ENCODE peak calls at places on chromosomes 11 and 22, in ten cellular contexts. One of them, this sample, is unnamed.

GRCh38 chr11:114202011-114202609 is 94.1 kb upstream of the NNMT start:
- DNase-seq in GM12865: no peak
- DNase-seq in OCI-M1: no peak
- DNase-seq in effector memory CD8-positive, alpha-beta T cell: no peak
- DNase-seq in Caki2: no peak
- DNase-seq in fibroblast of lung: no peak
- DNase-seq in SW480: no peak
- DNase-seq in small intestine: no peak
- DNase-seq in sciatic nerve: no peak
- DNase-seq in MM.1S: no peak
- DNase-seq in this sample: no peak

GRCh38 chr11:72522186-72522585 is 87.9 kb upstream of the CLPB start:
- DNase-seq in GM12865: no peak
- DNase-seq in OCI-M1: no peak
- DNase-seq in effector memory CD8-positive, alpha-beta T cell: no peak
- DNase-seq in Caki2: no peak
- DNase-seq in fibroblast of lung: no peak
- DNase-seq in SW480: no peak
- DNase-seq in small intestine: no peak
- DNase-seq in sciatic nerve: no peak
- DNase-seq in MM.1S: no peak
- DNase-seq in this sample: no peak

GRCh38 chr22:42214625-42215415 is 55.6 kb downstream of the TCF20 start:
- DNase-seq in GM12865: no peak
- DNase-seq in OCI-M1: no peak
- DNase-seq in effector memory CD8-positive, alpha-beta T cell: no peak
- DNase-seq in Caki2: no peak
- DNase-seq in fibroblast of lung: no peak
- DNase-seq in SW480: no peak
- DNase-seq in small intestine: no peak
- DNase-seq in sciatic nerve: no peak
- DNase-seq in MM.1S: no peak
- DNase-seq in this sample: no peak

GRCh38 chr11:95767498-95767897 is 22.1 kb downstream of the FAM76B start:
- DNase-seq in GM12865: no peak
- DNase-seq in OCI-M1: no peak
- DNase-seq in effector memory CD8-positive, alpha-beta T cell: no peak
- DNase-seq in Caki2: no peak
- DNase-seq in fibroblast of lung: peak; percentile 19
- DNase-seq in SW480: no peak
- DNase-seq in small intestine: no peak
- DNase-seq in sciatic nerve: no peak
- DNase-seq in MM.1S: no peak
- DNase-seq in this sample: no peak

GRCh38 chr11:20522536-20522935 is 76.9 kb upstream of the SLC6A5 start:
- DNase-seq in GM12865: no peak
- DNase-seq in OCI-M1: no peak
- DNase-seq in effector memory CD8-positive, alpha-beta T cell: no peak
- DNase-seq in Caki2: no peak
- DNase-seq in fibroblast of lung: no peak
- DNase-seq in SW480: no peak
- DNase-seq in small intestine: no peak
- DNase-seq in sciatic nerve: no peak
- DNase-seq in MM.1S: no peak
- DNase-seq in this sample: no peak

GRCh38 chr11:66126808-66127555 is 56.9 kb downstream of the PACS1 start:
- DNase-seq in GM12865: peak; percentile 84
- DNase-seq in OCI-M1: no peak
- DNase-seq in effector memory CD8-positive, alpha-beta T cell: peak; percentile 28
- DNase-seq in Caki2: peak; percentile 72
- DNase-seq in fibroblast of lung: peak; percentile 89
- DNase-seq in SW480: no peak
- DNase-seq in small intestine: peak; percentile 40
- DNase-seq in sciatic nerve: peak; percentile 67
- DNase-seq in MM.1S: no peak
- DNase-seq in this sample: peak; percentile 65

GRCh38 chr11:33505140-33505539 is 195.5 kb downstream of the C11orf91 start:
- DNase-seq in GM12865: no peak
- DNase-seq in OCI-M1: no peak
- DNase-seq in effector memory CD8-positive, alpha-beta T cell: no peak
- DNase-seq in Caki2: no peak
- DNase-seq in fibroblast of lung: no peak
- DNase-seq in SW480: no peak
- DNase-seq in small intestine: no peak
- DNase-seq in sciatic nerve: no peak
- DNase-seq in MM.1S: no peak
- DNase-seq in this sample: no peak

GRCh38 chr11:75925785-75926164 is 110.8 kb downstream of the UVRAG start:
- DNase-seq in GM12865: no peak
- DNase-seq in OCI-M1: no peak
- DNase-seq in effector memory CD8-positive, alpha-beta T cell: no peak
- DNase-seq in Caki2: peak; percentile 19
- DNase-seq in fibroblast of lung: peak; percentile 71
- DNase-seq in SW480: no peak
- DNase-seq in small intestine: peak; percentile 34
- DNase-seq in sciatic nerve: no peak
- DNase-seq in MM.1S: no peak
- DNase-seq in this sample: no peak

GRCh38 chr11:2166091-2166851 is 5.3 kb upstream of the INS start:
- DNase-seq in GM12865: peak; percentile 11
- DNase-seq in OCI-M1: peak; percentile 19
- DNase-seq in effector memory CD8-positive, alpha-beta T cell: peak; percentile 37
- DNase-seq in Caki2: no peak
- DNase-seq in fibroblast of lung: peak; percentile 9
- DNase-seq in SW480: peak; percentile 52
- DNase-seq in small intestine: peak; percentile 15
- DNase-seq in sciatic nerve: no peak
- DNase-seq in MM.1S: no peak
- DNase-seq in this sample: no peak

GRCh38 chr11:14519692-14520085 is 497 bp downstream of the PSMA1 start:
- DNase-seq in GM12865: no peak
- DNase-seq in OCI-M1: no peak
- DNase-seq in effector memory CD8-positive, alpha-beta T cell: no peak
- DNase-seq in Caki2: no peak
- DNase-seq in fibroblast of lung: peak; percentile 34
- DNase-seq in SW480: peak; percentile 42
- DNase-seq in small intestine: no peak
- DNase-seq in sciatic nerve: no peak
- DNase-seq in MM.1S: no peak
- DNase-seq in this sample: no peak

GRCh38 chr22:17095538-17095937 is 10.7 kb downstream of the IL17RA start:
- DNase-seq in GM12865: no peak
- DNase-seq in OCI-M1: no peak
- DNase-seq in effector memory CD8-positive, alpha-beta T cell: no peak
- DNase-seq in Caki2: no peak
- DNase-seq in fibroblast of lung: no peak
- DNase-seq in SW480: no peak
- DNase-seq in small intestine: no peak
- DNase-seq in sciatic nerve: peak; percentile 30
- DNase-seq in MM.1S: no peak
- DNase-seq in this sample: no peak

GRCh38 chr22:39936523-39937145 is 23.6 kb upstream of the TMA7B start:
- DNase-seq in GM12865: no peak
- DNase-seq in OCI-M1: no peak
- DNase-seq in effector memory CD8-positive, alpha-beta T cell: no peak
- DNase-seq in Caki2: no peak
- DNase-seq in fibroblast of lung: no peak
- DNase-seq in SW480: no peak
- DNase-seq in small intestine: no peak
- DNase-seq in sciatic nerve: no peak
- DNase-seq in MM.1S: no peak
- DNase-seq in this sample: no peak

GRCh38 chr22:28112548-28113043 is 193.5 kb upstream of the PITPNB start:
- DNase-seq in GM12865: peak; percentile 42
- DNase-seq in OCI-M1: peak; percentile 80
- DNase-seq in effector memory CD8-positive, alpha-beta T cell: no peak
- DNase-seq in Caki2: peak; percentile 21
- DNase-seq in fibroblast of lung: peak; percentile 66
- DNase-seq in SW480: peak; percentile 52
- DNase-seq in small intestine: peak; percentile 38
- DNase-seq in sciatic nerve: no peak
- DNase-seq in MM.1S: peak; percentile 10
- DNase-seq in this sample: no peak

This sample was measured in non-pigmented ciliary epithelial cell.